ENCODE peak calls at places on chromosomes 7 and 10, in seven cellular contexts. G, M, T, N, C, H and E are unnamed samples.

GRCh38 chr7:73397521-73397934 is 36.0 kb upstream of the FZD9 start:
- DNase-seq in G (no peak), M (no peak), T (no peak), N (no peak), C (no peak), H (no peak), E (no peak)

GRCh38 chr7:12709731-12710502 is 22.5 kb downstream of the ARL4A start:
- DNase-seq in G (peak), M (no peak), T (no peak), N (no peak), C (peak), H (no peak), E (no peak)

GRCh38 chr10:10160821-10161312 is 856.8 kb upstream of the CELF2 start:
- DNase-seq in G (no peak), M (no peak), T (no peak), N (no peak), C (no peak), H (no peak), E (no peak)

GRCh38 chr10:45377858-45378257 is 3.8 kb downstream of the ALOX5 start:
- DNase-seq in G (no peak), M (no peak), T (no peak), N (no peak), C (no peak), H (no peak), E (no peak)

GRCh38 chr7:109751241-109751640 is 1181.6 kb downstream of the DNAJB9 start:
- DNase-seq in G (no peak), M (no peak), T (no peak), N (no peak), C (peak), H (no peak), E (no peak)

GRCh38 chr10:123035467-123036086 is 26.8 kb downstream of the ACADSB start:
- DNase-seq in G (no peak), M (no peak), T (no peak), N (no peak), C (no peak), H (no peak), E (no peak)

GRCh38 chr7:38222481-38223096 is 44.5 kb downstream of the STARD3NL start:
- DNase-seq in G (peak), M (peak), T (no peak), N (peak), C (peak), H (no peak), E (peak)

GRCh38 chr10:5303504-5303903 is 61.3 kb upstream of the UCN3 start:
- DNase-seq in G (no peak), M (no peak), T (no peak), N (no peak), C (no peak), H (no peak), E (no peak)

GRCh38 chr7:152336754-152337368 is 98.9 kb downstream of the KMT2C start:
- DNase-seq in G (peak), M (peak), T (no peak), N (peak), C (peak), H (peak), E (no peak)

GRCh38 chr10:61992059-61992460 is 90.6 kb downstream of the ARID5B start:
- DNase-seq in G (peak), M (no peak), T (no peak), N (no peak), C (peak), H (no peak), E (peak)

GRCh38 chr7:149666360-149666905 is 107.0 kb downstream of the ZNF467 start:
- DNase-seq in G (no peak), M (no peak), T (no peak), N (no peak), C (no peak), H (no peak), E (no peak)

GRCh38 chr10:78904196-78904595 is 164.6 kb upstream of the ZMIZ1 start:
- DNase-seq in G (no peak), M (no peak), T (no peak), N (no peak), C (no peak), H (no peak), E (no peak)

GRCh38 chr10:66183028-66183427 is 742.8 kb upstream of the LRRTM3 start:
- DNase-seq in G (no peak), M (no peak), T (no peak), N (no peak), C (no peak), H (no peak), E (no peak)

GRCh38 chr7:101018271-101019167 is 1.4 kb upstream of the MUC17 start:
- DNase-seq in G (no peak), M (no peak), T (no peak), N (no peak), C (no peak), H (peak), E (no peak)

GRCh38 chr10:70192325-70192966 is 22.1 kb upstream of the SAR1A start:
- DNase-seq in G (peak), M (no peak), T (no peak), N (no peak), C (peak), H (no peak), E (no peak)